ENCODE peak calls at places on chromosomes 11 and 22, in four cellular contexts. Q is transverse colon; U is lung; D is naive thymus-derived CD4-positive, alpha-beta T cell. O is an unnamed sample. For H3K4me1, the result is how much of the 10 kb centered on the place peaks cover.

GRCh38 chr11:9735236-9735635 is 71.4 kb downstream of the SWAP70 start:
- DNase-seq in Q (no peak), U (no peak), D (no peak), O (no peak)

GRCh38 chr11:16871368-16871767 is 132.9 kb downstream of the C11orf58 start:
- DNase-seq in Q (no peak), U (no peak), D (no peak), O (no peak)

GRCh38 chr11:6746086-6746618 is 25.6 kb downstream of the OR2AG2 start:
- DNase-seq in Q (peak), U (no peak), D (peak), O (no peak)

GRCh38 chr22:46328797-46329196 is 6.7 kb upstream of the TRMU start:
- DNase-seq in Q (no peak), U (no peak), D (no peak), O (no peak)

GRCh38 chr22:45308624-45309421 is 911 bp upstream of the FAM118A start:
- DNase-seq in Q (peak), U (no peak), D (no peak), O (no peak)

GRCh38 chr22:39638958-39639357 is 68.4 kb downstream of the CACNA1I start:
- DNase-seq in Q (no peak), U (no peak), D (no peak), O (no peak)

GRCh38 chr11:1017269-1018005 is 19.1 kb downstream of the MUC6 start:
- DNase-seq in Q (no peak), U (peak), D (no peak), O (peak)

GRCh38 chr22:25536578-25536977 is 27.9 kb upstream of the GRK3 start:
- DNase-seq in Q (no peak), U (no peak), D (no peak), O (peak)

GRCh38 chr11:117146521-117146920 is 2.4 kb downstream of the PAFAH1B2 start:
- DNase-seq in Q (no peak), U (no peak), D (no peak), O (no peak)

GRCh38 chr11:47415949-47416472 is 7.6 kb downstream of the SLC39A13 start:
- DNase-seq in Q (peak), U (peak), D (no peak), O (peak)

GRCh38 chr22:37749831-37750595 is 53.2 kb downstream of the TRIOBP start:
- DNase-seq in Q (no peak), U (no peak), D (no peak), O (peak)

GRCh38 chr11:62401781-62402180 is 17.1 kb upstream of the SCGB1A1 start:
- DNase-seq in Q (no peak), U (no peak), D (no peak), O (no peak)

GRCh38 chr22:19872779-19873137 is 18.1 kb upstream of the GNB1L start:
- DNase-seq in Q (no peak), U (no peak), D (no peak), O (no peak)

GRCh38 chr11:122632178-122632824 is 23.2 kb upstream of the UBASH3B start:
- DNase-seq in Q (no peak), U (no peak), D (no peak), O (no peak)

GRCh38 chr11:70173018-70173417 is 30.1 kb upstream of the FADD start:
- DNase-seq in Q (no peak), U (no peak), D (no peak), O (no peak)

GRCh38 chr11:118277312-118277711 is 13.2 kb upstream of the MPZL2 start:
- DNase-seq in Q (no peak), U (no peak), D (no peak), O (peak)

GRCh38 chr11:47378011-47378835 is at the start of gene SPI1:
- DNase-seq in Q (peak), U (peak), D (no peak), O (no peak)

GRCh38 chr22:33835196-33835788 is 85.0 kb downstream of the LARGE1 start:
- DNase-seq in Q (peak), U (no peak), D (no peak), O (peak)

GRCh38 chr11:97905101-97905500 is 1115.6 kb upstream of the CNTN5 start:
- DNase-seq in Q (no peak), U (no peak), D (no peak), O (no peak)

GRCh38 chr11:119029340-119030028 is 1.2 kb downstream of the SLC37A4 start:
- DNase-seq in Q (peak), U (no peak), D (no peak), O (peak)

GRCh38 chr11:2095542-2095941 is 43.6 kb downstream of the IGF2 start:
- DNase-seq in Q (no peak), U (no peak), D (no peak), O (no peak)

GRCh38 chr11:2096001-2096918 is 42.9 kb downstream of the IGF2 start:
- DNase-seq in Q (no peak), U (no peak), D (no peak), O (no peak)

GRCh38 chr11:2093575-2094353 is 45.4 kb downstream of the IGF2 start:
- DNase-seq in Q (no peak), U (no peak), D (no peak), O (peak)

GRCh38 chr11:2094354-2095197 is 44.6 kb downstream of the IGF2 start:
- DNase-seq in Q (no peak), U (no peak), D (no peak), O (no peak)

DNA sequence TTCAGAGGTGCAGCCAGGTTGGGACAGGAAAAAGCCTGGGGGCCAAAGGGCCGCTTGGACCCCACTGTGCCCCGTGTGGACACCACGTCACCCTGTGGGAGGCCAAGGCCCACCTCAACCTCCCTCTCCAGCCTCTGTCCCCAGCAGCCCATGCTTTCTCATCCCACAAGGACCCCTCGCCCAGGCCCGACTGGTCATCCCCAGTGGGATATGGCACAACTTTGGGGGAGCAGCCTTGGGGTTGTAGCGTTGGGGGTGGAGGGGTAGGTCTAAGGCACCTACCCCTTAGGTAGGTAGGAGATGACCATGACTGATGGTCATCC is 44.0 kb downstream of the IGF2 start:
- DNase-seq in Q (no peak), U (no peak), D (no peak), O (no peak)
- H3K4me1 ChIP-seq in Q (under half), U (under half), D (under half), O (under half)

GRCh38 chr11:65571940-65572339 is 398 bp upstream of the FAM89B start:
- DNase-seq in Q (peak), U (no peak), D (no peak), O (no peak)
- H3K4me1 ChIP-seq in Q (half or more), U (under half), D (half or more), O (under half)

GRCh38 chr11:59295435-59295834 is 63.3 kb upstream of the OR5AN1 start:
- DNase-seq in Q (no peak), U (no peak), D (no peak), O (no peak)
- H3K4me1 ChIP-seq in Q (under half), U (under half), D (under half), O (under half)

GRCh38 chr11:132448334-132448995 is 1078.0 kb downstream of the NTM start:
- DNase-seq in Q (no peak), U (no peak), D (no peak), O (no peak)

GRCh38 chr11:132444891-132445290 is 1074.5 kb downstream of the NTM start:
- DNase-seq in Q (no peak), U (no peak), D (no peak), O (no peak)

GRCh38 chr11:132450631-132451030 is 1080.2 kb downstream of the NTM start:
- DNase-seq in Q (no peak), U (no peak), D (no peak), O (no peak)

GRCh38 chr11:132445966-132446365 is 1075.6 kb downstream of the NTM start:
- DNase-seq in Q (no peak), U (no peak), D (no peak), O (no peak)
- H3K4me1 ChIP-seq in Q (under half), U (under half), D (under half), O (under half)